ENCODE peak calls at places on chromosomes 1 and 21, in nine cellular contexts. One of them, this sample, is unnamed.

GRCh38 chr1:228272331-228272791 is 64.5 kb downstream of the OBSCN start:
- DNase-seq in AG09309: no peak
- DNase-seq in kidney: peak
- DNase-seq in AG04450: no peak
- DNase-seq in CD8-positive, alpha-beta T cell: no peak
- DNase-seq in Peyer's patch: no peak
- DNase-seq in IMR-90: no peak
- DNase-seq in gastrocnemius medialis: peak
- DNase-seq in psoas muscle: no peak
- DNase-seq in this sample: no peak

GRCh38 chr21:36104306-36105300 is 30.3 kb upstream of the CBR3 start:
- DNase-seq in AG09309: no peak
- DNase-seq in kidney: peak
- DNase-seq in CD8-positive, alpha-beta T cell: peak
- DNase-seq in IMR-90: peak
- DNase-seq in gastrocnemius medialis: peak
- DNase-seq in AG04450: no peak
- DNase-seq in Peyer's patch: peak
- DNase-seq in psoas muscle: peak
- DNase-seq in this sample: peak

GRCh38 chr21:28253378-28253777 is 739.3 kb downstream of the LTN1 start:
- DNase-seq in AG09309: peak
- DNase-seq in IMR-90: peak
- DNase-seq in Peyer's patch: no peak
- DNase-seq in CD8-positive, alpha-beta T cell: no peak
- DNase-seq in psoas muscle: no peak
- DNase-seq in AG04450: no peak
- DNase-seq in kidney: no peak
- DNase-seq in gastrocnemius medialis: no peak
- DNase-seq in this sample: peak

GRCh38 chr1:24309762-24310485 is 9.2 kb upstream of the GRHL3 start:
- DNase-seq in AG09309: no peak
- DNase-seq in IMR-90: peak
- DNase-seq in kidney: no peak
- DNase-seq in gastrocnemius medialis: no peak
- DNase-seq in Peyer's patch: no peak
- DNase-seq in CD8-positive, alpha-beta T cell: no peak
- DNase-seq in AG04450: no peak
- DNase-seq in psoas muscle: no peak
- DNase-seq in this sample: peak

GRCh38 chr1:93143136-93143535 is 37.1 kb downstream of the TMED5 start:
- DNase-seq in IMR-90: no peak
- DNase-seq in AG09309: no peak
- DNase-seq in psoas muscle: no peak
- DNase-seq in gastrocnemius medialis: no peak
- DNase-seq in CD8-positive, alpha-beta T cell: no peak
- DNase-seq in AG04450: no peak
- DNase-seq in kidney: no peak
- DNase-seq in Peyer's patch: no peak
- DNase-seq in this sample: peak

GRCh38 chr1:180258290-180258689 is 28.2 kb downstream of the LHX4 start:
- DNase-seq in psoas muscle: no peak
- DNase-seq in Peyer's patch: no peak
- DNase-seq in AG09309: no peak
- DNase-seq in CD8-positive, alpha-beta T cell: no peak
- DNase-seq in kidney: no peak
- DNase-seq in IMR-90: no peak
- DNase-seq in AG04450: no peak
- DNase-seq in gastrocnemius medialis: no peak
- DNase-seq in this sample: no peak

GRCh38 chr1:114320586-114320985 is 166.9 kb upstream of the SYT6 start:
- DNase-seq in AG04450: peak
- DNase-seq in kidney: no peak
- DNase-seq in Peyer's patch: no peak
- DNase-seq in gastrocnemius medialis: no peak
- DNase-seq in AG09309: peak
- DNase-seq in IMR-90: peak
- DNase-seq in psoas muscle: no peak
- DNase-seq in CD8-positive, alpha-beta T cell: no peak
- DNase-seq in this sample: peak

GRCh38 chr1:48017716-48018115 is 20.5 kb upstream of the TRABD2B start:
- DNase-seq in CD8-positive, alpha-beta T cell: no peak
- DNase-seq in psoas muscle: no peak
- DNase-seq in Peyer's patch: no peak
- DNase-seq in AG09309: no peak
- DNase-seq in gastrocnemius medialis: no peak
- DNase-seq in IMR-90: peak
- DNase-seq in kidney: no peak
- DNase-seq in AG04450: no peak
- DNase-seq in this sample: no peak

GRCh38 chr1:53308512-53308911 is 19.4 kb downstream of the LRP8 start:
- DNase-seq in IMR-90: no peak
- DNase-seq in CD8-positive, alpha-beta T cell: no peak
- DNase-seq in kidney: no peak
- DNase-seq in AG04450: no peak
- DNase-seq in psoas muscle: no peak
- DNase-seq in gastrocnemius medialis: no peak
- DNase-seq in AG09309: no peak
- DNase-seq in Peyer's patch: no peak
- DNase-seq in this sample: no peak

GRCh38 chr1:14568716-14569115 is 29.8 kb upstream of the KAZN start:
- DNase-seq in kidney: no peak
- DNase-seq in psoas muscle: no peak
- DNase-seq in gastrocnemius medialis: no peak
- DNase-seq in AG04450: no peak
- DNase-seq in Peyer's patch: no peak
- DNase-seq in CD8-positive, alpha-beta T cell: no peak
- DNase-seq in IMR-90: no peak
- DNase-seq in AG09309: no peak
- DNase-seq in this sample: no peak

GRCh38 chr1:14576155-14576554 is 22.3 kb upstream of the KAZN start:
- DNase-seq in AG09309: no peak
- DNase-seq in kidney: no peak
- DNase-seq in gastrocnemius medialis: no peak
- DNase-seq in IMR-90: no peak
- DNase-seq in CD8-positive, alpha-beta T cell: no peak
- DNase-seq in AG04450: no peak
- DNase-seq in Peyer's patch: no peak
- DNase-seq in psoas muscle: no peak
- DNase-seq in this sample: no peak

GRCh38 chr1:14572861-14573260 is 25.6 kb upstream of the KAZN start:
- DNase-seq in CD8-positive, alpha-beta T cell: no peak
- DNase-seq in IMR-90: no peak
- DNase-seq in kidney: no peak
- DNase-seq in psoas muscle: no peak
- DNase-seq in AG04450: no peak
- DNase-seq in Peyer's patch: no peak
- DNase-seq in AG09309: no peak
- DNase-seq in gastrocnemius medialis: no peak
- DNase-seq in this sample: no peak

GRCh38 chr1:14570514-14570913 is 28.0 kb upstream of the KAZN start:
- DNase-seq in IMR-90: peak
- DNase-seq in CD8-positive, alpha-beta T cell: no peak
- DNase-seq in AG04450: no peak
- DNase-seq in kidney: no peak
- DNase-seq in gastrocnemius medialis: no peak
- DNase-seq in Peyer's patch: no peak
- DNase-seq in psoas muscle: no peak
- DNase-seq in AG09309: no peak
- DNase-seq in this sample: no peak

GRCh38 chr1:14571810-14572767 is 26.4 kb upstream of the KAZN start:
- DNase-seq in Peyer's patch: no peak
- DNase-seq in gastrocnemius medialis: no peak
- DNase-seq in AG09309: no peak
- DNase-seq in CD8-positive, alpha-beta T cell: no peak
- DNase-seq in IMR-90: no peak
- DNase-seq in kidney: no peak
- DNase-seq in AG04450: no peak
- DNase-seq in psoas muscle: no peak
- DNase-seq in this sample: no peak
- TF ChIP-seq CTCF in Peyer's patch: no peak
- TF ChIP-seq CTCF in gastrocnemius medialis: no peak
- TF ChIP-seq CTCF in AG09309: peak
- TF ChIP-seq CTCF in CD8-positive, alpha-beta T cell: no peak
- TF ChIP-seq CTCF in IMR-90: no peak
- TF ChIP-seq CTCF in kidney: no peak
- TF ChIP-seq CTCF in AG04450: peak
- TF ChIP-seq CTCF in psoas muscle: no peak
- TF ChIP-seq CTCF in this sample: peak

GRCh38 chr1:232048481-232048880 is 421.9 kb downstream of the DISC1 start:
- DNase-seq in AG09309: no peak
- DNase-seq in CD8-positive, alpha-beta T cell: no peak
- DNase-seq in gastrocnemius medialis: no peak
- DNase-seq in Peyer's patch: no peak
- DNase-seq in AG04450: no peak
- DNase-seq in IMR-90: no peak
- DNase-seq in psoas muscle: no peak
- DNase-seq in kidney: no peak
- DNase-seq in this sample: no peak
- H3K4me3 ChIP-seq in AG09309: no peak
- H3K4me3 ChIP-seq in CD8-positive, alpha-beta T cell: no peak
- H3K4me3 ChIP-seq in gastrocnemius medialis: no peak
- H3K4me3 ChIP-seq in Peyer's patch: no peak
- H3K4me3 ChIP-seq in AG04450: no peak
- H3K4me3 ChIP-seq in IMR-90: no peak
- H3K4me3 ChIP-seq in psoas muscle: no peak
- H3K4me3 ChIP-seq in kidney: no peak
- H3K4me3 ChIP-seq in this sample: no peak

DNA sequence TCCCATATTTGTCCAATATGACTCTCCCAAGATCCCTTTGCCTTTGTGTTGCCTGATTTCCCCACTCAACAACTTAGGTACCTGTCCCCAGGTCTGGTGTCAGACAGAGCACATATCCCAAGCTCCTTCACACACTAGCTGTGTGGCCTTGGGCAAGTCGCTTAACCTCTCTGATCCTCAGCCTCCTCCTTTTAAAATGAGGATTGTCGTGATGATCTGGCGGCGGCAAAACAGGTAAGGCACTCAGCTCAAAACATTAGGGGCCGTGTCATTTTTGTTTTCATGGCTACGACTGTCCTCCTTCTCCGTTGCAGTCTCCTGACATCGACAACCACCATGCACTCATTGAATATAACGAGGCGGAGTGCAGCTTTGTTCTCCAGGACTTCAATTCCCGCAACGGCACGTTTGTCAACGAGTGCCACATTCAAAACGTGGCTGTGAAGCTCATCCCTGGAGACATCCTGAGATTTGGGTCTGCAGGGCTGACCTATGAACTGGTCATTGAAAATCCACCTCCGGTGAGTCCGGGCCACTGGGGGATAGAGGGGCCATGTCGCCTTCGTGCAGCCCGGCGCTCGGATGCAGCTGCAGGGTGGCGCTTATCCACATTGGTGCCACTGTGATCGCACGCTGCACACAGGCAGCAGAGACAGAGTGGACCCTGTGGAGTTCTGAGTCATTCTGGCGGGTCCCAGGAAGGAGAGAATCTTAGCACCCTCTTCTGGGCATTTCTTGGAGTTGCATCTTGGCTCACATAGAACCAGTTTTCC is 25.2 kb downstream of the FHAD1 start:
- DNase-seq in kidney: peak
- DNase-seq in AG04450: peak
- DNase-seq in CD8-positive, alpha-beta T cell: peak
- DNase-seq in AG09309: peak
- DNase-seq in Peyer's patch: peak
- DNase-seq in gastrocnemius medialis: no peak
- DNase-seq in psoas muscle: peak
- DNase-seq in IMR-90: peak
- DNase-seq in this sample: peak
- TF ChIP-seq CTCF in kidney: peak
- TF ChIP-seq CTCF in AG04450: peak
- TF ChIP-seq CTCF in CD8-positive, alpha-beta T cell: peak
- TF ChIP-seq CTCF in AG09309: peak
- TF ChIP-seq CTCF in Peyer's patch: peak
- TF ChIP-seq CTCF in gastrocnemius medialis: peak
- TF ChIP-seq CTCF in psoas muscle: peak
- TF ChIP-seq CTCF in IMR-90: peak
- TF ChIP-seq CTCF in this sample: peak

GRCh38 chr1:112702420-112703261 is 4.3 kb downstream of the RHOC start:
- DNase-seq in gastrocnemius medialis: no peak
- DNase-seq in CD8-positive, alpha-beta T cell: no peak
- DNase-seq in AG04450: no peak
- DNase-seq in AG09309: no peak
- DNase-seq in Peyer's patch: no peak
- DNase-seq in IMR-90: no peak
- DNase-seq in kidney: no peak
- DNase-seq in psoas muscle: no peak
- DNase-seq in this sample: no peak

GRCh38 chr1:112706505-112707216 is at the start of gene RHOC:
- DNase-seq in kidney: peak
- DNase-seq in Peyer's patch: peak
- DNase-seq in AG04450: no peak
- DNase-seq in AG09309: no peak
- DNase-seq in IMR-90: peak
- DNase-seq in psoas muscle: peak
- DNase-seq in gastrocnemius medialis: no peak
- DNase-seq in CD8-positive, alpha-beta T cell: peak
- DNase-seq in this sample: peak

GRCh38 chr1:112703706-112704105 is 3.2 kb downstream of the RHOC start:
- DNase-seq in gastrocnemius medialis: no peak
- DNase-seq in IMR-90: no peak
- DNase-seq in AG04450: no peak
- DNase-seq in psoas muscle: no peak
- DNase-seq in Peyer's patch: no peak
- DNase-seq in CD8-positive, alpha-beta T cell: no peak
- DNase-seq in AG09309: no peak
- DNase-seq in kidney: peak
- DNase-seq in this sample: no peak

GRCh38 chr1:112704908-112705627 is 1.9 kb downstream of the RHOC start:
- DNase-seq in kidney: peak
- DNase-seq in IMR-90: peak
- DNase-seq in gastrocnemius medialis: peak
- DNase-seq in AG09309: peak
- DNase-seq in CD8-positive, alpha-beta T cell: no peak
- DNase-seq in psoas muscle: peak
- DNase-seq in AG04450: peak
- DNase-seq in Peyer's patch: peak
- DNase-seq in this sample: peak

DNA sequence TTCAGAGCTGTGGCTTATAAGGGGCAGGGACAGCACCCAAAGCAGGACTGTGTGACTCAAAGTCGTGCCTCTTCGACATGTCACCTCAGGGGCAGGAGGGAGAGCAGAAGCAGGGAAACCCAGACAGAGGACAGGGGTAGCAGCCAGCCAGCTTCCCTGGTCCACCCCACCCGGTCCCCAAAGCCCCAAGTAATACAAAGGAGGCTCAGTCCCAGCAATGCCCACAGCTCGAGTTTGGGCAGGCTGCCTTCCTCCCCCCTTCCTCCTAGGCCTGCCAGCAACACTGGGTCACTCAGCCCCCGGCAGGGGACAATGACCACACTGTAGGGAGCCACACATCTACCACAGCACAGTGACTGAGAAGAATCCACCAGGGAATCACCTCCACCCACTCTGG is 2.4 kb downstream of the RHOC start:
- DNase-seq in psoas muscle: no peak
- DNase-seq in IMR-90: no peak
- DNase-seq in kidney: no peak
- DNase-seq in AG09309: no peak
- DNase-seq in AG04450: no peak
- DNase-seq in gastrocnemius medialis: no peak
- DNase-seq in CD8-positive, alpha-beta T cell: no peak
- DNase-seq in Peyer's patch: no peak
- DNase-seq in this sample: no peak
- H3K4me3 ChIP-seq in psoas muscle: peak
- H3K4me3 ChIP-seq in IMR-90: peak
- H3K4me3 ChIP-seq in kidney: peak
- H3K4me3 ChIP-seq in AG09309: peak
- H3K4me3 ChIP-seq in AG04450: peak
- H3K4me3 ChIP-seq in gastrocnemius medialis: peak
- H3K4me3 ChIP-seq in CD8-positive, alpha-beta T cell: no peak
- H3K4me3 ChIP-seq in Peyer's patch: peak
- H3K4me3 ChIP-seq in this sample: peak

GRCh38 chr1:77639056-77639455 is 43.4 kb downstream of the ZZZ3 start:
- DNase-seq in Peyer's patch: no peak
- DNase-seq in kidney: no peak
- DNase-seq in psoas muscle: no peak
- DNase-seq in AG04450: no peak
- DNase-seq in CD8-positive, alpha-beta T cell: no peak
- DNase-seq in AG09309: peak
- DNase-seq in gastrocnemius medialis: no peak
- DNase-seq in IMR-90: peak
- DNase-seq in this sample: no peak
- TF ChIP-seq CTCF in Peyer's patch: no peak
- TF ChIP-seq CTCF in kidney: no peak
- TF ChIP-seq CTCF in psoas muscle: no peak
- TF ChIP-seq CTCF in AG04450: no peak
- TF ChIP-seq CTCF in CD8-positive, alpha-beta T cell: no peak
- TF ChIP-seq CTCF in AG09309: no peak
- TF ChIP-seq CTCF in gastrocnemius medialis: no peak
- TF ChIP-seq CTCF in IMR-90: no peak
- TF ChIP-seq CTCF in this sample: no peak